ENCODE peak calls at places on chromosomes 16 and 17, in five cellular contexts. B is astrocyte, Q is A549, O is right lobe of liver, N is psoas muscle. C is an unnamed sample.

GRCh38 chr17:74532115-74532514 is 840 bp upstream of the CD300LB start:
- DNase-seq in B (no peak), O (no peak), Q (no peak), N (no peak), C (no peak)

GRCh38 chr17:73719588-73720071 is 75.4 kb upstream of the SDK2 start:
- DNase-seq in N (no peak), Q (no peak), B (no peak), O (no peak), C (no peak)

GRCh38 chr17:64540118-64540776 is 33.5 kb downstream of the CEP95 start:
- DNase-seq in N (no peak), Q (no peak), O (no peak), B (no peak), C (no peak)

GRCh38 chr16:23145608-23146007 is 3.6 kb downstream of the USP31 start:
- DNase-seq in Q (peak; percentile 41), B (peak; percentile 83), N (no peak), O (no peak), C (no peak)

GRCh38 chr17:14060706-14061105 is 8.6 kb upstream of the COX10 start:
- DNase-seq in Q (no peak), N (no peak), O (no peak), B (no peak), C (no peak)

GRCh38 chr17:28946239-28946638 is 5.1 kb downstream of the PHF12 start:
- DNase-seq in B (peak; percentile 89), Q (no peak), O (no peak), N (no peak), C (no peak)

GRCh38 chr16:78034530-78034929 is 12.2 kb downstream of the CLEC3A start:
- DNase-seq in N (no peak), B (peak; percentile 78), O (no peak), Q (no peak), C (no peak)

GRCh38 chr17:17484451-17484899 is 7.7 kb downstream of the MED9 start:
- DNase-seq in Q (no peak), B (no peak), N (no peak), O (no peak), C (no peak)

GRCh38 chr17:35808962-35809854 is at the start of gene TAF15:
- DNase-seq in N (peak; percentile 95), Q (peak; percentile 99), B (peak; percentile 99), O (peak; percentile 95), C (peak; percentile 97)

GRCh38 chr17:64784353-64784798 is 122.3 kb upstream of the SMURF2 start:
- DNase-seq in O (no peak), N (no peak), B (no peak), Q (no peak), C (no peak)

GRCh38 chr16:17343028-17343427 is 127.7 kb downstream of the XYLT1 start:
- DNase-seq in N (no peak), Q (no peak), B (no peak), O (no peak), C (no peak)

GRCh38 chr17:12667299-12667958 is 1.7 kb downstream of the MYOCD start:
- DNase-seq in O (no peak), B (peak; percentile 38), N (no peak), Q (peak; percentile 90), C (no peak)

GRCh38 chr17:15260376-15261062 is 4.6 kb downstream of the PMP22 start:
- DNase-seq in O (peak; percentile 88), B (peak; percentile 83), Q (peak; percentile 85), N (peak; percentile 92), C (peak; percentile 85)

GRCh38 chr17:50271173-50271750 is 3.0 kb upstream of the TMEM92 start:
- DNase-seq in Q (no peak), O (no peak), B (no peak), N (no peak), C (no peak)

GRCh38 chr17:56939869-56940484 is 20.9 kb downstream of the COIL start:
- DNase-seq in N (no peak), Q (peak; percentile 63), O (no peak), B (peak; percentile 20), C (no peak)

GRCh38 chr16:66045626-66046025 is 320.9 kb upstream of the CDH5 start:
- DNase-seq in N (peak; percentile 17), O (no peak), B (peak; percentile 33), Q (no peak), C (no peak)

GRCh38 chr17:27354051-27354490 is 60.2 kb downstream of the WSB1 start:
- DNase-seq in O (peak; percentile 53), N (peak; percentile 35), B (no peak), Q (no peak), C (no peak)

GRCh38 chr16:72111653-72112451 is 18.2 kb downstream of the DHX38 start:
- DNase-seq in N (no peak), B (no peak), Q (no peak), O (no peak), C (no peak)

GRCh38 chr16:64865037-64865696 is 256.7 kb downstream of the CDH11 start:
- DNase-seq in B (peak; percentile 35), O (no peak), N (no peak), Q (no peak), C (no peak)

GRCh38 chr17:64017381-64017980 is 3.0 kb downstream of the ICAM2 start:
- DNase-seq in N (no peak), Q (no peak), O (no peak), B (no peak), C (no peak)

GRCh38 chr16:73713817-73714495 is 582.7 kb upstream of the PSMD7 start:
- DNase-seq in N (peak; percentile 18), B (no peak), O (no peak), Q (peak; percentile 29), C (no peak)
- TF ChIP-seq CTCF in N (peak; percentile 56), B (peak; percentile 37), O (no peak), Q (peak; percentile 39), C (peak; percentile 26)

GRCh38 chr16:19833176-19833575 is 51.5 kb downstream of the GPRC5B start:
- DNase-seq in O (no peak), Q (no peak), B (peak; percentile 29), N (no peak), C (no peak)
- H3K4me1 ChIP-seq in O (no peaks in the 10 kb centered on the region), Q (peaks cover 11% of the 10 kb centered on the region), B (peaks cover 17% of the 10 kb centered on the region), N (peaks cover 53% of the 10 kb centered on the region), C (no peaks in the 10 kb centered on the region)

GRCh38 chr16:29667755-29668154 is 4.7 kb downstream of the SPN start:
- DNase-seq in B (no peak), N (no peak), O (no peak), Q (no peak), C (no peak)
- H3K27ac ChIP-seq in B (no peak overlapping the region), N (no peak overlapping the region), O (no peak overlapping the region), Q (no peak overlapping the region), C (no peak overlapping the region)

DNA sequence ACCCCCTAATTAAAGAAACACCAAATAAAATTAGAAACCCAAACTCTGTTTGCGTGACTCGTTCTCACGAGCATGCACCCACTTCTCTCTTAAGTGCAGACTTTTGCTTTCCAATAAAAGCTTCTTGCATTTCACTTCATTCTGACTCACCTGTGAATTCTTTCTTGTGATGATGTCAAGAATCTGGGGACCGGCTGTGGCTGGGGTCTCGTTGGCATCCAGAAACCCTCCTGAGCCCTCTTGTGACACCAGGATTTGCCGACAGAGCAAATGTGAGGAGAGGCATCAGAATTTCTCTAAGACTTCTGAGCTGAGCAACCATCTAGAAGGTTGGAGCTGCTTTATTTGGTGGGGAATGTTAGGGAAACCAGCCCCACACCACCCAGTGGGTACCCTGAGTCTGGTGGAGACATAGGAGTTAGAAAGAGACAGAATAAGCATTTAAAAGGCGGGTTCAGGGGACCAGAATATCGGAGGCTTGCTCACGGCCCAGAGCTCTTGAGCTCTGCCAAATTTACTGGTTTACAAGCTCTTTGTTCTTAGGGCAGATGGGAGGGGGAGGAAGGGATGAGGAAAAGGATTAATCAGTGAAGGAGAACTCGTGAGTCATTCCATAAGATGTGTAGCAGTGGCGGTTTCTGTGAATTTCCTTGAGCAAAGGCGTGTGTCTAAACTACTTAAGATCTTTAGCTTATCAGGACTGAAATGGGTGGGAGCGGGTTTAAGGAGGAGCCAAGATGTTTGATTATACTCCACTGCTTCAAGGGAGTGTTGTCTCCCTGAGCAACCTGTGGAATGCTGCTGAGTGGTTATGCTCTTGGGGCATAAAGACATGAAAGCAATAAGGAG is 24.2 kb upstream of the TMC5 start:
- DNase-seq in O (no peak), B (peak; percentile 80), Q (peak; percentile 90), N (no peak), C (peak; percentile 42)
- TF ChIP-seq CTCF in O (no peak), B (no peak), Q (no peak), N (no peak), C (no peak)

GRCh38 chr16:10930755-10931093 is 11.5 kb downstream of the DEXI start:
- DNase-seq in B (no peak), Q (no peak), O (no peak), N (no peak), C (no peak)

GRCh38 chr16:10929853-10930754 is 12.2 kb downstream of the DEXI start:
- DNase-seq in Q (no peak), O (peak; percentile 84), B (peak; percentile 36), N (peak; percentile 29), C (no peak)

GRCh38 chr16:10932959-10933710 is 9.1 kb downstream of the DEXI start:
- DNase-seq in O (no peak), N (no peak), B (no peak), Q (no peak), C (no peak)

GRCh38 chr16:10931977-10932632 is 10.2 kb downstream of the DEXI start:
- DNase-seq in Q (no peak), B (no peak), N (no peak), O (no peak), C (no peak)

DNA sequence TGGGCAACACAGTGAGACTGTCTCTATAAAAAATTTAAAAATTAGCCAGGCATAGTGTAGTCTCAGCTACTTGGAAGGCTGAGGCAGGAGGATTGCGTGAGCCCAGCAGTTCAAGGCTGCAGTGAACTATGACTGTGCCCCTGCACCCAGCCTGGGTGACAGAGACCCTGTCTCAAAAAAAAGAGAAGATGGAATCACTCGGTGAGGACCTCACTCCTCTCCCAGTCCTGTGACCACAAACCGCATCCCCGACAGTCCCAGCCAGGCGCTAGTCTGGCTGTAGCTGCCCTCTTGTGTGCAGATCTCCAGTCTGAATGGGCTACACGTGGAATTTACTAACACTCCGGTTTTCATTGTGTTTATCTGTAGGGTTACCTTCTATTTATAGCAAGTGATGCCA is 11.1 kb downstream of the DEXI start:
- DNase-seq in N (no peak), B (no peak), O (no peak), Q (no peak), C (no peak)
- H3K4me1 ChIP-seq in N (peaks cover 59% of the 10 kb centered on the region), B (peaks cover 3% of the 10 kb centered on the region), O (no peaks in the 10 kb centered on the region), Q (no peaks in the 10 kb centered on the region), C (peaks cover 9% of the 10 kb centered on the region)

GRCh38 chr17:9225305-9226101 is 204.2 kb downstream of the NTN1 start:
- DNase-seq in B (no peak), N (no peak), O (peak; percentile 10), Q (no peak), C (no peak)

GRCh38 chr17:9223531-9223930 is 202.2 kb downstream of the NTN1 start:
- DNase-seq in O (no peak), N (no peak), Q (no peak), B (no peak), C (peak; percentile 40)

GRCh38 chr17:9226130-9226793 is 205.0 kb downstream of the NTN1 start:
- DNase-seq in N (no peak), Q (no peak), B (no peak), O (peak; percentile 1), C (no peak)

GRCh38 chr17:9226794-9227135 is 205.5 kb downstream of the NTN1 start:
- DNase-seq in N (no peak), B (no peak), Q (no peak), O (peak; percentile 15), C (no peak)

DNA sequence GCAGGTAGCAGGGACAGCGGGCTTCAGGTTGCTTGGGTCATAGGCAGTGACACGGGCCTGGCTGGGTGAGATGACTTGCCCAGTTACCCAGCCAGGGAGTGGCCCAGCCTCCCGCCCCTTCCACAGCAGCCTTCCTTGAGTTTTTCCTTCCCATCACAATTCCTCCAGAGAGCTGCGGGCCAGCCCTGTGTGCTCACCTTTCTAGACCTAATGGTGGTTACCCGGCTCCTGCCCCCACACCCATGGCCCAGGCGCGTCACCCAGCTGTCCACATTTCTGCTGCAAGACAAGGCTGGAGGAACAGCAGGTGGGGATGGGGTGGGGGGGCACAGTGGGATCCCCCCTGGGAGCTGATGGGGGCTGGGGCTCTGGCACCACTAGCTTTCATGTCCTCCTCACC is 203.2 kb downstream of the NTN1 start:
- DNase-seq in Q (no peak), B (no peak), N (no peak), O (peak; percentile 12), C (peak; percentile 67)
- H3K27ac ChIP-seq in Q (no peak overlapping the region), B (no peak overlapping the region), N (no peak overlapping the region), O (no peak overlapping the region), C (no peak overlapping the region)

C was measured in left lung.